ENCODE peak calls at places on chromosomes 13 and 19, in ten cellular contexts. One of them, this sample, is unnamed.

GRCh38 chr19:8113017-8113416 is 36.4 kb downstream of the FBN3 start:
- DNase-seq in HFFc6: no peak
- DNase-seq in SK-N-SH: no peak
- DNase-seq in cardiac fibroblast: no peak
- DNase-seq in neural crest cell: no peak
- DNase-seq in body of pancreas: no peak
- DNase-seq in mesothelial cell of epicardium: no peak
- DNase-seq in nephron progenitor cell: no peak
- DNase-seq in A549: no peak
- DNase-seq in AG04450: no peak
- DNase-seq in this sample: no peak

GRCh38 chr13:111215081-111216047 is 100.3 kb downstream of the ARHGEF7 start:
- DNase-seq in neural crest cell: no peak
- DNase-seq in body of pancreas: peak; percentile 33
- DNase-seq in mesothelial cell of epicardium: no peak
- DNase-seq in nephron progenitor cell: no peak
- DNase-seq in SK-N-SH: no peak
- DNase-seq in A549: no peak
- DNase-seq in AG04450: no peak
- DNase-seq in HFFc6: no peak
- DNase-seq in cardiac fibroblast: no peak
- DNase-seq in this sample: no peak

GRCh38 chr19:48708471-48708870 is 11.1 kb downstream of the MAMSTR start:
- DNase-seq in A549: no peak
- DNase-seq in body of pancreas: no peak
- DNase-seq in nephron progenitor cell: no peak
- DNase-seq in mesothelial cell of epicardium: no peak
- DNase-seq in HFFc6: no peak
- DNase-seq in cardiac fibroblast: no peak
- DNase-seq in neural crest cell: no peak
- DNase-seq in SK-N-SH: no peak
- DNase-seq in AG04450: no peak
- DNase-seq in this sample: no peak

GRCh38 chr19:5103061-5103701 is 134.3 kb downstream of the KDM4B start:
- DNase-seq in neural crest cell: no peak
- DNase-seq in cardiac fibroblast: no peak
- DNase-seq in body of pancreas: peak; percentile 95
- DNase-seq in SK-N-SH: peak; percentile 94
- DNase-seq in A549: no peak
- DNase-seq in nephron progenitor cell: no peak
- DNase-seq in AG04450: no peak
- DNase-seq in mesothelial cell of epicardium: no peak
- DNase-seq in HFFc6: no peak
- DNase-seq in this sample: no peak

GRCh38 chr13:29573190-29573589 is 22.3 kb downstream of the SLC7A1 start:
- DNase-seq in body of pancreas: peak; percentile 66
- DNase-seq in mesothelial cell of epicardium: no peak
- DNase-seq in A549: no peak
- DNase-seq in cardiac fibroblast: peak; percentile 38
- DNase-seq in HFFc6: no peak
- DNase-seq in AG04450: no peak
- DNase-seq in neural crest cell: no peak
- DNase-seq in SK-N-SH: no peak
- DNase-seq in nephron progenitor cell: no peak
- DNase-seq in this sample: no peak

GRCh38 chr13:49927755-49928154 is 8.4 kb downstream of the SPRYD7 start:
- DNase-seq in HFFc6: peak; percentile 61
- DNase-seq in mesothelial cell of epicardium: no peak
- DNase-seq in neural crest cell: no peak
- DNase-seq in body of pancreas: no peak
- DNase-seq in nephron progenitor cell: no peak
- DNase-seq in SK-N-SH: no peak
- DNase-seq in A549: no peak
- DNase-seq in AG04450: no peak
- DNase-seq in cardiac fibroblast: peak; percentile 75
- DNase-seq in this sample: no peak

GRCh38 chr13:112687836-112688559 is 1.8 kb upstream of the ATP11A start:
- DNase-seq in A549: no peak
- DNase-seq in mesothelial cell of epicardium: no peak
- DNase-seq in SK-N-SH: no peak
- DNase-seq in HFFc6: no peak
- DNase-seq in neural crest cell: no peak
- DNase-seq in cardiac fibroblast: no peak
- DNase-seq in nephron progenitor cell: no peak
- DNase-seq in body of pancreas: no peak
- DNase-seq in AG04450: no peak
- DNase-seq in this sample: no peak

GRCh38 chr13:32125221-32125621 is 93.6 kb downstream of the FRY start:
- DNase-seq in body of pancreas: no peak
- DNase-seq in mesothelial cell of epicardium: no peak
- DNase-seq in AG04450: no peak
- DNase-seq in SK-N-SH: no peak
- DNase-seq in nephron progenitor cell: no peak
- DNase-seq in cardiac fibroblast: peak; percentile 69
- DNase-seq in HFFc6: peak; percentile 91
- DNase-seq in A549: no peak
- DNase-seq in neural crest cell: no peak
- DNase-seq in this sample: no peak

GRCh38 chr13:114282143-114282685 is 813 bp downstream of the UPF3A start:
- DNase-seq in mesothelial cell of epicardium: peak; percentile 34
- DNase-seq in nephron progenitor cell: peak; percentile 57
- DNase-seq in HFFc6: peak; percentile 15
- DNase-seq in A549: peak; percentile 71
- DNase-seq in body of pancreas: peak; percentile 35
- DNase-seq in neural crest cell: peak; percentile 27
- DNase-seq in cardiac fibroblast: peak; percentile 79
- DNase-seq in AG04450: no peak
- DNase-seq in SK-N-SH: peak; percentile 78
- DNase-seq in this sample: no peak

GRCh38 chr19:41219924-41220567 is 1.0 kb downstream of the AXL start:
- DNase-seq in SK-N-SH: no peak
- DNase-seq in body of pancreas: peak; percentile 32
- DNase-seq in mesothelial cell of epicardium: no peak
- DNase-seq in nephron progenitor cell: peak; percentile 32
- DNase-seq in A549: peak; percentile 59
- DNase-seq in neural crest cell: no peak
- DNase-seq in HFFc6: no peak
- DNase-seq in cardiac fibroblast: peak; percentile 60
- DNase-seq in AG04450: no peak
- DNase-seq in this sample: no peak

GRCh38 chr19:6773323-6773931 is 919 bp downstream of the VAV1 start:
- DNase-seq in mesothelial cell of epicardium: no peak
- DNase-seq in SK-N-SH: no peak
- DNase-seq in body of pancreas: no peak
- DNase-seq in A549: no peak
- DNase-seq in neural crest cell: no peak
- DNase-seq in HFFc6: no peak
- DNase-seq in cardiac fibroblast: no peak
- DNase-seq in nephron progenitor cell: no peak
- DNase-seq in AG04450: no peak
- DNase-seq in this sample: no peak

GRCh38 chr19:54209748-54210494 is 9.3 kb downstream of the RPS9 start:
- DNase-seq in body of pancreas: peak; percentile 99
- DNase-seq in neural crest cell: no peak
- DNase-seq in HFFc6: peak; percentile 98
- DNase-seq in nephron progenitor cell: no peak
- DNase-seq in A549: peak; percentile 93
- DNase-seq in SK-N-SH: peak; percentile 82
- DNase-seq in mesothelial cell of epicardium: no peak
- DNase-seq in AG04450: peak; percentile 96
- DNase-seq in cardiac fibroblast: peak; percentile 98
- DNase-seq in this sample: peak; percentile 93

GRCh38 chr13:27450921-27451461 is 627 bp upstream of the MTIF3 start:
- DNase-seq in cardiac fibroblast: peak; percentile 57
- DNase-seq in body of pancreas: peak; percentile 54
- DNase-seq in neural crest cell: no peak
- DNase-seq in SK-N-SH: peak; percentile 54
- DNase-seq in HFFc6: peak; percentile 49
- DNase-seq in A549: peak; percentile 25
- DNase-seq in nephron progenitor cell: peak; percentile 54
- DNase-seq in AG04450: no peak
- DNase-seq in mesothelial cell of epicardium: peak; percentile 29
- DNase-seq in this sample: no peak

GRCh38 chr19:11446652-11447301 is 11.3 kb downstream of the PRKCSH start:
- DNase-seq in AG04450: no peak
- DNase-seq in mesothelial cell of epicardium: no peak
- DNase-seq in SK-N-SH: peak; percentile 97
- DNase-seq in nephron progenitor cell: peak; percentile 82
- DNase-seq in body of pancreas: peak; percentile 40
- DNase-seq in cardiac fibroblast: peak; percentile 41
- DNase-seq in HFFc6: no peak
- DNase-seq in A549: peak; percentile 40
- DNase-seq in neural crest cell: peak; percentile 73
- DNase-seq in this sample: no peak

GRCh38 chr19:41299755-41300089 is 10.2 kb upstream of the CCDC97 start:
- DNase-seq in HFFc6: peak; percentile 81
- DNase-seq in A549: no peak
- DNase-seq in body of pancreas: no peak
- DNase-seq in nephron progenitor cell: no peak
- DNase-seq in SK-N-SH: no peak
- DNase-seq in AG04450: peak; percentile 80
- DNase-seq in neural crest cell: no peak
- DNase-seq in mesothelial cell of epicardium: no peak
- DNase-seq in cardiac fibroblast: peak; percentile 82
- DNase-seq in this sample: peak; percentile 36

GRCh38 chr19:44706506-44707236 is 7.7 kb downstream of the CEACAM16 start:
- DNase-seq in A549: no peak
- DNase-seq in neural crest cell: no peak
- DNase-seq in HFFc6: no peak
- DNase-seq in nephron progenitor cell: no peak
- DNase-seq in AG04450: no peak
- DNase-seq in cardiac fibroblast: no peak
- DNase-seq in mesothelial cell of epicardium: no peak
- DNase-seq in body of pancreas: no peak
- DNase-seq in SK-N-SH: no peak
- DNase-seq in this sample: no peak
- TF ChIP-seq CTCF in A549: no peak
- TF ChIP-seq CTCF in neural crest cell: no peak
- TF ChIP-seq CTCF in HFFc6: no peak
- TF ChIP-seq CTCF in nephron progenitor cell: no peak
- TF ChIP-seq CTCF in AG04450: no peak
- TF ChIP-seq CTCF in cardiac fibroblast: no peak
- TF ChIP-seq CTCF in mesothelial cell of epicardium: no peak
- TF ChIP-seq CTCF in body of pancreas: no peak
- TF ChIP-seq CTCF in SK-N-SH: no peak
- TF ChIP-seq CTCF in this sample: no peak

GRCh38 chr19:42424712-42425131 is 2.5 kb downstream of the LIPE start:
- DNase-seq in HFFc6: no peak
- DNase-seq in A549: no peak
- DNase-seq in neural crest cell: no peak
- DNase-seq in nephron progenitor cell: no peak
- DNase-seq in SK-N-SH: peak; percentile 25
- DNase-seq in body of pancreas: no peak
- DNase-seq in mesothelial cell of epicardium: no peak
- DNase-seq in cardiac fibroblast: no peak
- DNase-seq in AG04450: no peak
- DNase-seq in this sample: no peak
- TF ChIP-seq CTCF in HFFc6: peak; percentile 37
- TF ChIP-seq CTCF in A549: peak; percentile 7
- TF ChIP-seq CTCF in neural crest cell: peak; percentile 43
- TF ChIP-seq CTCF in nephron progenitor cell: peak; percentile 10
- TF ChIP-seq CTCF in SK-N-SH: no peak
- TF ChIP-seq CTCF in body of pancreas: no peak
- TF ChIP-seq CTCF in mesothelial cell of epicardium: no peak
- TF ChIP-seq CTCF in cardiac fibroblast: peak; percentile 18
- TF ChIP-seq CTCF in AG04450: peak; percentile 14
- TF ChIP-seq CTCF in this sample: no peak

DNA sequence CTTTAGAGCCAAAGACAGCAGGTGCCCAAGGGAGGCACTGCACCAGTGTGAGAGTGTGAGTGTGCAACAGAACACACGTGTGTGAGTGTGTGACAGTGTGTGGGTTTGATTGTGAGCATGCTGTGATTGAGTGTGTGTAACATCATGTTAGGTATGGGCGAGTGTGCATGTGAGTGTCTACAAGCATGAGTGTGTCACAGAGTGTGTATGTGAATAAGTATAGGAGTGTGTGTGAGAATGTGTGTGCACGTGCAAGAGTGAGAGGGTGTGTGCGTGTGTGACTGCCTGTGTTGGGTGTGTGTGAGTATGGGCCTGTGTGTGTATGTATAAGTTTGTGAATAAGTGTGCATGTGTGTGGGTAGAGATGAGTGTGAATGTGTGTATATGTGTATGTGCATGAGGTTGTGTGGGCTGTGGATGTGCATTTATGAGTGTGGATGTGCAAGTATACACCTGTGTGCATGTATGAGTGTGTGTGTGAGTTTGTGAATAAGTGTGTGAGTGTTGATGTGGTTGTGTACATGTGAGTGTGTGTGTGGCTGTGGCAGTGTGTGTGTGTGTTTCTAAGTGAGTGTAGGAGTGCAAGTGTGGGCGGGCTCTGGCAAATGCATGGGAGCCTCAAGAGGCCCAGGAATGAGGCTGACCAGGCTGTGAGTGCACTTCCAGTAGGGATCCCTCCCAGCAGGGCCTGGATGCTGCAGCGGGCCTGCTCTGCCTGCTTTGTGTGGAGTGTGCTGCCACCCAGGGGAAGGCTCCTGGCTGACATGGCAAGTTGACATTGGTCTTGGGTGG is 198.4 kb downstream of the COL4A1 start:
- DNase-seq in A549: peak; percentile 84
- DNase-seq in SK-N-SH: peak; percentile 91
- DNase-seq in neural crest cell: peak; percentile 51
- DNase-seq in AG04450: peak; percentile 73
- DNase-seq in mesothelial cell of epicardium: peak; percentile 50
- DNase-seq in cardiac fibroblast: peak; percentile 92
- DNase-seq in body of pancreas: peak; percentile 80
- DNase-seq in HFFc6: peak; percentile 83
- DNase-seq in nephron progenitor cell: peak; percentile 67
- DNase-seq in this sample: no peak
- TF ChIP-seq CTCF in A549: peak; percentile 66
- TF ChIP-seq CTCF in SK-N-SH: peak; percentile 85
- TF ChIP-seq CTCF in neural crest cell: peak; percentile 75
- TF ChIP-seq CTCF in AG04450: peak; percentile 87
- TF ChIP-seq CTCF in mesothelial cell of epicardium: no peak
- TF ChIP-seq CTCF in cardiac fibroblast: peak; percentile 85
- TF ChIP-seq CTCF in body of pancreas: peak; percentile 78
- TF ChIP-seq CTCF in HFFc6: peak; percentile 80
- TF ChIP-seq CTCF in nephron progenitor cell: peak; percentile 51
- TF ChIP-seq CTCF in this sample: no peak

DNA sequence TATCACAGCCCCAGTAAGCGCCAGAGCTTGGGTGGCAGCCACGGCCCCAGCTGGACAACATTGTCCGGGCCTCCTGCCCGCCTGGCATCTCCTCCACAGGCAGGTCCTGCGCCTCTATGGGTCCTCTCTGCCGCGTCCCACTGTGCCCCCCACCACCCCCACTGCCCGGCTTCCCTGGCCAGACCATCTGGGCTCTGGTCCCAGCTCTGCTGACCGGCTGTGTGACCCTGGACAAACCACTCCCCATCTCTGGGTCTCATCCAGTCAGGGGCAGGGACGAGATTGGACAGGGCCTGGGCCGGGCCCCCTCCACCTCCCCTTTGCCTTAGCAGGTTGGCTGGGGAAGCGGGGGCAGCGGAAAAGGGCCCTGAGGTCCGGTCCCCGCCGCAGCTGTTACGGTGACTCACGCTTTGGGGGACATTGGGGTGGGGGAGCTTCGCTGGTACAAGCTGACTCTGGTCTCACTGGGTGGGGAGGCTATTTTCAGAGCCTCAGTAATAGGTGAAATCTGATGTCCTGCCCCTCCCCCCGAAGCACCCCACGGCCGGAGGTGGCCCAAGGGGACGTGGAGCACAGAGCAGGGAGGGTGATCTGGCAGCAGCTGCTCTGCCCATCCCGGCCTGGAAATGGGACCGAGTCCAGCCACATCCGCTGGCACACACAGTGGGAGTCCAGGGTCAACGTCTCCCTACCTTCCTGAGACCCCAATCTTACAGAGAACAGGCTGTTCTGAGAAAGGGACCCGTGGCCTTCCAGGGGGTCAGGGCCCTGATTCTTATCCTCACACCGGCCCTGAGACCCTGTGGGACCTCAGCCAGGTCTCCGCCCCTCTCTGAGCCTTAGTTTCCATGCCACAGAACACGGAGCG is 9.1 kb downstream of the NFIC start:
- DNase-seq in body of pancreas: peak; percentile 96
- DNase-seq in HFFc6: peak; percentile 30
- DNase-seq in AG04450: no peak
- DNase-seq in SK-N-SH: peak; percentile 90
- DNase-seq in cardiac fibroblast: peak; percentile 59
- DNase-seq in A549: no peak
- DNase-seq in neural crest cell: no peak
- DNase-seq in nephron progenitor cell: no peak
- DNase-seq in mesothelial cell of epicardium: no peak
- DNase-seq in this sample: no peak
- TF ChIP-seq CTCF in body of pancreas: no peak
- TF ChIP-seq CTCF in HFFc6: no peak
- TF ChIP-seq CTCF in AG04450: no peak
- TF ChIP-seq CTCF in SK-N-SH: no peak
- TF ChIP-seq CTCF in cardiac fibroblast: no peak
- TF ChIP-seq CTCF in A549: no peak
- TF ChIP-seq CTCF in neural crest cell: no peak
- TF ChIP-seq CTCF in nephron progenitor cell: no peak
- TF ChIP-seq CTCF in mesothelial cell of epicardium: no peak
- TF ChIP-seq CTCF in this sample: no peak

This sample was measured in omental fat pad.